ENCODE peak calls at places on chromosomes 7 and 10, in ten cellular contexts. G is nucleus accumbens; N is brain microvascular endothelial cell; S is HFFc6; P is EH; D is colonic mucosa; C is stimulated activated CD8-positive, alpha-beta memory T cell treated with anti-CD3 and anti-CD28 coated beads, Interleukin-4, amount 100 ng/mL, for 24 hours; M is Calu3; H is RWPE2; K is HT1080. B is an unnamed sample.

GRCh38 chr7:155232911-155233702 is 64.6 kb upstream of the INSIG1 start:
- DNase-seq in G (no peak), N (no peak), S (no peak), P (peak), D (no peak), C (no peak), M (no peak), H (no peak), K (no peak), B (no peak)

GRCh38 chr7:150898475-150899011 is 46.2 kb downstream of the AOC1 start:
- DNase-seq in G (peak), N (peak), S (peak), P (peak), D (peak), C (peak), M (peak), H (no peak), K (peak), B (peak)

GRCh38 chr7:145143690-145144089 is 307.8 kb upstream of the TPK1 start:
- DNase-seq in G (no peak), N (no peak), S (no peak), P (no peak), D (no peak), C (no peak), M (no peak), H (no peak), K (no peak), B (no peak)

GRCh38 chr10:7274293-7274692 is 136.5 kb downstream of the SFMBT2 start:
- DNase-seq in G (no peak), N (no peak), S (no peak), P (no peak), D (no peak), C (no peak), M (no peak), H (no peak), K (no peak), B (no peak)

GRCh38 chr7:10346032-10346431 is 627.6 kb upstream of the PHF14 start:
- DNase-seq in G (no peak), N (no peak), S (no peak), P (no peak), D (no peak), C (no peak), M (no peak), H (no peak), K (no peak), B (no peak)

GRCh38 chr7:28165971-28166955 is 14.3 kb downstream of the JAZF1 start:
- DNase-seq in G (no peak), N (no peak), S (peak), P (peak), D (no peak), C (no peak), M (no peak), H (no peak), K (peak), B (peak)

GRCh38 chr7:13262929-13263530 is 575.6 kb downstream of the ARL4A start:
- DNase-seq in G (no peak), N (peak), S (peak), P (peak), D (no peak), C (no peak), M (peak), H (no peak), K (no peak), B (peak)

GRCh38 chr7:159010951-159011820 is 133.5 kb downstream of the VIPR2 start:
- DNase-seq in G (no peak), N (no peak), S (no peak), P (no peak), D (no peak), C (no peak), M (no peak), H (no peak), K (peak), B (no peak)

GRCh38 chr10:98098247-98098646 is 36.2 kb upstream of the R3HCC1L start:
- DNase-seq in G (no peak), N (no peak), S (no peak), P (no peak), D (no peak), C (no peak), M (no peak), H (no peak), K (no peak), B (no peak)

GRCh38 chr7:19749658-19750057 is 23.8 kb downstream of the TMEM196 start:
- DNase-seq in G (no peak), N (no peak), S (no peak), P (peak), D (no peak), C (no peak), M (peak), H (no peak), K (no peak), B (no peak)

GRCh38 chr7:16268821-16269768 is 152.2 kb downstream of the CRPPA start:
- DNase-seq in G (no peak), N (peak), S (peak), P (peak), D (no peak), C (no peak), M (no peak), H (no peak), K (peak), B (peak)

GRCh38 chr7:138316421-138317043 is 143.5 kb upstream of the TRIM24 start:
- DNase-seq in G (no peak), N (no peak), S (no peak), P (no peak), D (no peak), C (no peak), M (no peak), H (no peak), K (no peak), B (no peak)

GRCh38 chr10:118447478-118447877 is 105.4 kb upstream of the FAM204A start:
- DNase-seq in G (no peak), N (no peak), S (peak), P (peak), D (peak), C (no peak), M (no peak), H (peak), K (peak), B (peak)

GRCh38 chr7:129072410-129073063 is 17.6 kb upstream of the TNPO3 start:
- DNase-seq in G (no peak), N (no peak), S (no peak), P (no peak), D (no peak), C (no peak), M (no peak), H (no peak), K (no peak), B (no peak)

GRCh38 chr7:35734001-35734483 is 39.1 kb upstream of the HERPUD2 start:
- DNase-seq in G (no peak), N (no peak), S (no peak), P (no peak), D (no peak), C (no peak), M (no peak), H (no peak), K (no peak), B (no peak)